ENCODE peak calls at places on chromosomes 11 and 22, in nine cellular contexts. Z, D, R, K, W, O, U, H and Y are unnamed samples.
A peak's percentile ranks its signal among the peaks of the same experiment; 100 is the strongest.

GRCh38 chr11:95716266-95716665 is 73.3 kb downstream of the FAM76B start:
- DNase-seq in Z (no peak), D (no peak), R (no peak), K (no peak), W (no peak), O (no peak), U (no peak), H (no peak), Y (no peak)

GRCh38 chr22:30582788-30583575 is 8.5 kb upstream of the GAL3ST1 start:
- DNase-seq in Z (no peak), D (no peak), R (no peak), K (no peak), W (no peak), O (no peak), U (no peak), H (no peak), Y (no peak)

GRCh38 chr11:5690216-5690615 is 626 bp downstream of the TRIM22 start:
- DNase-seq in Z (no peak), D (no peak), R (no peak), K (no peak), W (no peak), O (peak; percentile 52), U (no peak), H (no peak), Y (no peak)

GRCh38 chr22:19755722-19756287 is 4.8 kb upstream of the TBX1 start:
- DNase-seq in Z (no peak), D (no peak), R (no peak), K (no peak), W (no peak), O (no peak), U (no peak), H (no peak), Y (no peak)

GRCh38 chr11:67287355-67288197 is 1.5 kb upstream of the ANKRD13D start:
- DNase-seq in Z (no peak), D (no peak), R (peak; percentile 46), K (no peak), W (no peak), O (no peak), U (no peak), H (no peak), Y (peak; percentile 35)

GRCh38 chr11:63874511-63874910 is 35.6 kb downstream of the MARK2 start:
- DNase-seq in Z (no peak), D (peak; percentile 78), R (no peak), K (no peak), W (no peak), O (no peak), U (no peak), H (no peak), Y (no peak)

GRCh38 chr22:45006873-45007246 is 2.9 kb downstream of the PHF21B start:
- DNase-seq in Z (no peak), D (peak; percentile 89), R (no peak), K (no peak), W (no peak), O (peak; percentile 76), U (no peak), H (no peak), Y (no peak)

GRCh38 chr11:124894606-124895430 is 2.8 kb downstream of the ROBO4 start:
- DNase-seq in Z (no peak), D (no peak), R (no peak), K (no peak), W (no peak), O (no peak), U (no peak), H (no peak), Y (no peak)

GRCh38 chr22:31093090-31093850 is 12.2 kb downstream of the SMTN start:
- DNase-seq in Z (peak; percentile 59), D (peak; percentile 76), R (no peak), K (no peak), W (no peak), O (no peak), U (no peak), H (no peak), Y (no peak)

GRCh38 chr11:57131080-57131790 is 50.5 kb upstream of the LRRC55 start:
- DNase-seq in Z (peak; percentile 25), D (peak; percentile 74), R (no peak), K (no peak), W (no peak), O (peak; percentile 48), U (no peak), H (no peak), Y (no peak)

GRCh38 chr11:36458129-36458918 is 51.7 kb downstream of the TRAF6 start:
- DNase-seq in Z (no peak), D (no peak), R (no peak), K (no peak), W (no peak), O (no peak), U (no peak), H (no peak), Y (no peak)